ENCODE peak calls at places on chromosomes 12 and 14, in four cellular contexts. One of them, this sample, is unnamed.

GRCh38 chr14:65229431-65230286 is 127.3 kb upstream of the MAX start:
- DNase-seq in GOT3: no peak
- DNase-seq in AML-193: no peak
- DNase-seq in substantia nigra: peak; percentile 37
- DNase-seq in this sample: no peak

GRCh38 chr12:112294793-112295192 is 87.4 kb downstream of the HECTD4 start:
- DNase-seq in substantia nigra: no peak
- DNase-seq in GOT3: no peak
- DNase-seq in AML-193: peak; percentile 6
- DNase-seq in this sample: no peak

GRCh38 chr12:6778212-6778570 is 5.9 kb downstream of the LAG3 start:
- DNase-seq in AML-193: no peak
- DNase-seq in substantia nigra: no peak
- DNase-seq in GOT3: no peak
- DNase-seq in this sample: no peak

GRCh38 chr12:124509300-124509675 is 58.1 kb downstream of the NCOR2 start:
- DNase-seq in AML-193: no peak
- DNase-seq in substantia nigra: no peak
- DNase-seq in GOT3: no peak
- DNase-seq in this sample: no peak

GRCh38 chr12:117476341-117476740 is 114.9 kb upstream of the NOS1 start:
- DNase-seq in AML-193: no peak
- DNase-seq in GOT3: no peak
- DNase-seq in substantia nigra: no peak
- DNase-seq in this sample: no peak

GRCh38 chr14:80906336-80906735 is 35.2 kb downstream of the CEP128 start:
- DNase-seq in substantia nigra: no peak
- DNase-seq in AML-193: no peak
- DNase-seq in GOT3: no peak
- DNase-seq in this sample: no peak

GRCh38 chr14:94173885-94174621 is at the start of gene PPP4R4:
- DNase-seq in substantia nigra: peak; percentile 86
- DNase-seq in AML-193: peak; percentile 85
- DNase-seq in GOT3: peak; percentile 58
- DNase-seq in this sample: peak; percentile 3

GRCh38 chr14:99523661-99524050 is 42.4 kb downstream of the CCNK start:
- DNase-seq in GOT3: no peak
- DNase-seq in AML-193: no peak
- DNase-seq in substantia nigra: no peak
- DNase-seq in this sample: no peak

GRCh38 chr12:120229583-120230325 is 28.8 kb upstream of the RPLP0 start:
- DNase-seq in substantia nigra: no peak
- DNase-seq in AML-193: no peak
- DNase-seq in GOT3: no peak
- DNase-seq in this sample: no peak

GRCh38 chr12:131894981-131895639 is 688 bp downstream of the ULK1 start:
- DNase-seq in substantia nigra: no peak
- DNase-seq in AML-193: no peak
- DNase-seq in GOT3: no peak
- DNase-seq in this sample: no peak

GRCh38 chr14:79549515-79549914 is 661.8 kb downstream of the DIO2 start:
- DNase-seq in GOT3: no peak
- DNase-seq in AML-193: no peak
- DNase-seq in substantia nigra: no peak
- DNase-seq in this sample: no peak

GRCh38 chr12:110661337-110661972 is 27.5 kb downstream of the HVCN1 start:
- DNase-seq in GOT3: no peak
- DNase-seq in AML-193: no peak
- DNase-seq in substantia nigra: no peak
- DNase-seq in this sample: peak; percentile 52

GRCh38 chr12:125882141-125882540 is 816.9 kb downstream of the AACS start:
- DNase-seq in GOT3: no peak
- DNase-seq in AML-193: no peak
- DNase-seq in substantia nigra: no peak
- DNase-seq in this sample: no peak

GRCh38 chr12:55072093-55072492 is 52.3 kb downstream of the NEUROD4 start:
- DNase-seq in GOT3: no peak
- DNase-seq in substantia nigra: peak; percentile 12
- DNase-seq in AML-193: peak; percentile 68
- DNase-seq in this sample: no peak

GRCh38 chr12:68476786-68477185 is 133.9 kb upstream of the RAP1B start:
- DNase-seq in substantia nigra: no peak
- DNase-seq in GOT3: no peak
- DNase-seq in AML-193: no peak
- DNase-seq in this sample: no peak

GRCh38 chr12:2692156-2692555 is 102.6 kb upstream of the FKBP4 start:
- DNase-seq in AML-193: no peak
- DNase-seq in substantia nigra: no peak
- DNase-seq in GOT3: no peak
- DNase-seq in this sample: no peak

GRCh38 chr14:66069830-66070541 is 416.2 kb upstream of the CCDC196 start:
- DNase-seq in substantia nigra: no peak
- DNase-seq in GOT3: no peak
- DNase-seq in AML-193: no peak
- DNase-seq in this sample: no peak

GRCh38 chr14:31937730-31938346 is 139.3 kb upstream of the ARHGAP5 start:
- DNase-seq in substantia nigra: peak; percentile 28
- DNase-seq in GOT3: peak; percentile 5
- DNase-seq in AML-193: no peak
- DNase-seq in this sample: no peak

GRCh38 chr14:100665518-100666032 is 61.1 kb upstream of the DLK1 start:
- DNase-seq in GOT3: no peak
- DNase-seq in AML-193: no peak
- DNase-seq in substantia nigra: no peak
- DNase-seq in this sample: no peak

GRCh38 chr12:12715459-12716150 is 1.6 kb upstream of the CDKN1B start:
- DNase-seq in AML-193: peak; percentile 41
- DNase-seq in GOT3: no peak
- DNase-seq in substantia nigra: no peak
- DNase-seq in this sample: no peak

GRCh38 chr12:58341791-58342190 is 400.4 kb downstream of the ATP23 start:
- DNase-seq in substantia nigra: no peak
- DNase-seq in AML-193: no peak
- DNase-seq in GOT3: no peak
- DNase-seq in this sample: no peak

GRCh38 chr14:105855893-105856675 is 329.7 kb downstream of the TMEM121 start:
- DNase-seq in GOT3: no peak
- DNase-seq in substantia nigra: no peak
- DNase-seq in AML-193: no peak
- DNase-seq in this sample: no peak

GRCh38 chr12:91173139-91173538 is 9.5 kb downstream of the DCN start:
- DNase-seq in substantia nigra: no peak
- DNase-seq in AML-193: no peak
- DNase-seq in GOT3: no peak
- DNase-seq in this sample: no peak

GRCh38 chr14:103539056-103539825 is 10.2 kb downstream of the TRMT61A start:
- DNase-seq in GOT3: no peak
- DNase-seq in substantia nigra: no peak
- DNase-seq in AML-193: no peak
- DNase-seq in this sample: no peak

GRCh38 chr14:28412076-28412475 is 354.5 kb upstream of the FOXG1 start:
- DNase-seq in AML-193: no peak
- DNase-seq in GOT3: no peak
- DNase-seq in substantia nigra: no peak
- DNase-seq in this sample: no peak

GRCh38 chr12:76820888-76821482 is 57.1 kb downstream of the ZDHHC17 start:
- DNase-seq in substantia nigra: no peak
- DNase-seq in AML-193: no peak
- DNase-seq in GOT3: no peak
- DNase-seq in this sample: no peak

GRCh38 chr12:3071710-3072109 is 5.5 kb upstream of the TSPAN9 start:
- DNase-seq in GOT3: no peak
- DNase-seq in substantia nigra: no peak
- DNase-seq in AML-193: no peak
- DNase-seq in this sample: no peak

GRCh38 chr14:50347521-50347920 is 35.4 kb downstream of the DMAC2L start:
- DNase-seq in AML-193: no peak
- DNase-seq in GOT3: no peak
- DNase-seq in substantia nigra: no peak
- DNase-seq in this sample: no peak

GRCh38 chr14:90760591-90761316 is 55.5 kb downstream of the TTC7B start:
- DNase-seq in GOT3: no peak
- DNase-seq in substantia nigra: no peak
- DNase-seq in AML-193: peak; percentile 14
- DNase-seq in this sample: no peak

GRCh38 chr14:104445832-104446381 is 133.7 kb upstream of the C14orf180 start:
- DNase-seq in substantia nigra: no peak
- DNase-seq in AML-193: no peak
- DNase-seq in GOT3: no peak
- DNase-seq in this sample: no peak

GRCh38 chr12:98587084-98587483 is 6.4 kb upstream of the SLC25A3 start:
- DNase-seq in substantia nigra: no peak
- DNase-seq in GOT3: no peak
- DNase-seq in AML-193: no peak
- DNase-seq in this sample: no peak

GRCh38 chr12:122137681-122138080 is 36.3 kb downstream of the IL31 start:
- DNase-seq in GOT3: no peak
- DNase-seq in substantia nigra: no peak
- DNase-seq in AML-193: no peak
- DNase-seq in this sample: no peak

GRCh38 chr14:71908141-71908540 is 24.1 kb upstream of the RGS6 start:
- DNase-seq in substantia nigra: no peak
- DNase-seq in GOT3: no peak
- DNase-seq in AML-193: no peak
- DNase-seq in this sample: no peak

GRCh38 chr12:23694920-23695319 is 254.6 kb downstream of the SOX5 start:
- DNase-seq in GOT3: no peak
- DNase-seq in AML-193: no peak
- DNase-seq in substantia nigra: no peak
- DNase-seq in this sample: no peak